ENCODE peak calls at places on chromosomes 1 and 21, in five cellular contexts. R is NCI-H1092, W is body of pancreas, X is islet precursor cell, V is GM13977. D is an unnamed sample.

GRCh38 chr1:3683197-3683596 is 30.9 kb downstream of the TP73 start:
- DNase-seq in R (no peak), W (no peak), X (no peak), V (no peak), D (no peak)

GRCh38 chr1:154352581-154353459 is 27.5 kb downstream of the ATP8B2 start:
- DNase-seq in R (no peak), W (peak), X (peak), V (peak), D (no peak)

GRCh38 chr1:156435551-156436318 is 64.8 kb downstream of the MEF2D start:
- DNase-seq in R (no peak), W (no peak), X (peak), V (no peak), D (no peak)

GRCh38 chr1:53393325-53393792 is 65.5 kb upstream of the LRP8 start:
- DNase-seq in R (peak), W (peak), X (peak), V (peak), D (peak)

GRCh38 chr1:219459321-219460105 is 153.4 kb downstream of the ZC3H11B start:
- DNase-seq in R (no peak), W (no peak), X (peak), V (no peak), D (no peak)

GRCh38 chr1:185789846-185790735 is 55.9 kb downstream of the HMCN1 start:
- DNase-seq in R (no peak), W (no peak), X (no peak), V (no peak), D (no peak)

GRCh38 chr1:160795951-160796383 is at the start of gene LY9:
- DNase-seq in R (no peak), W (no peak), X (no peak), V (peak), D (no peak)

GRCh38 chr1:202189012-202189790 is 4.4 kb upstream of the LGR6 start:
- DNase-seq in R (peak), W (peak), X (peak), V (peak), D (peak)

GRCh38 chr1:17189632-17190525 is 15.0 kb upstream of the PADI1 start:
- DNase-seq in R (no peak), W (no peak), X (peak), V (no peak), D (no peak)

GRCh38 chr1:84412316-84412942 is 14.1 kb downstream of the DNASE2B start:
- DNase-seq in R (no peak), W (no peak), X (no peak), V (no peak), D (peak)

GRCh38 chr1:219347843-219348475 is 174.3 kb downstream of the LYPLAL1 start:
- DNase-seq in R (peak), W (peak), X (no peak), V (no peak), D (no peak)

GRCh38 chr1:165842363-165843129 is 15.1 kb downstream of the UCK2 start:
- DNase-seq in R (no peak), W (no peak), X (peak), V (no peak), D (peak)

GRCh38 chr1:3174487-3175247 is 105.7 kb downstream of the PRDM16 start:
- DNase-seq in R (no peak), W (peak), X (no peak), V (no peak), D (no peak)

GRCh38 chr1:15994590-15995351 is 9.3 kb upstream of the SRARP start:
- DNase-seq in R (no peak), W (peak), X (peak), V (peak), D (no peak)

GRCh38 chr1:113205980-113206766 is 133.2 kb downstream of the LRIG2 start:
- DNase-seq in R (no peak), W (no peak), X (peak), V (no peak), D (peak)

GRCh38 chr21:20647603-20648002 is 350.6 kb upstream of the NCAM2 start:
- DNase-seq in R (no peak), W (no peak), X (no peak), V (no peak), D (no peak)

GRCh38 chr1:22641906-22642636 is 1.4 kb upstream of the C1QC start:
- DNase-seq in R (peak), W (peak), X (peak), V (peak), D (no peak)

GRCh38 chr1:78493456-78493855 is 2.7 kb downstream of the PTGFR start:
- DNase-seq in R (no peak), W (no peak), X (no peak), V (no peak), D (no peak)

D was measured in NCI-H187 treated with DMSO at 0.1 percent for 48 hours.